ENCODE peak calls at places on chromosome X, in seven cellular contexts. One of them, this sample, is unnamed.

GRCh38 chrX:150525061-150525919 is 43.1 kb upstream of the MTM1 start:
- DNase-seq in neuronal stem cell: no peak
- DNase-seq in HepG2: no peak
- DNase-seq in choroid plexus epithelial cell: no peak
- DNase-seq in adipocyte: no peak
- DNase-seq in heart right ventricle: peak; percentile 56
- DNase-seq in ovary: no peak
- DNase-seq in this sample: no peak

GRCh38 chrX:15050395-15050794 is 177.2 kb downstream of the MOSPD2 start:
- DNase-seq in neuronal stem cell: no peak
- DNase-seq in HepG2: no peak
- DNase-seq in choroid plexus epithelial cell: no peak
- DNase-seq in adipocyte: no peak
- DNase-seq in heart right ventricle: no peak
- DNase-seq in ovary: no peak
- DNase-seq in this sample: peak; percentile 16

GRCh38 chrX:114038358-114038757 is 545.5 kb upstream of the HTR2C start:
- DNase-seq in neuronal stem cell: no peak
- DNase-seq in HepG2: no peak
- DNase-seq in choroid plexus epithelial cell: no peak
- DNase-seq in adipocyte: no peak
- DNase-seq in heart right ventricle: no peak
- DNase-seq in ovary: no peak
- DNase-seq in this sample: no peak

GRCh38 chrX:73262991-73263390 is 48.3 kb upstream of the NAP1L2 start:
- DNase-seq in neuronal stem cell: no peak
- DNase-seq in HepG2: peak; percentile 7
- DNase-seq in choroid plexus epithelial cell: peak; percentile 4
- DNase-seq in adipocyte: peak; percentile 10
- DNase-seq in heart right ventricle: no peak
- DNase-seq in ovary: no peak
- DNase-seq in this sample: peak; percentile 1

GRCh38 chrX:102959471-102959870 is 22.4 kb downstream of the RAB40AL start:
- DNase-seq in neuronal stem cell: no peak
- DNase-seq in HepG2: no peak
- DNase-seq in choroid plexus epithelial cell: peak; percentile 14
- DNase-seq in adipocyte: peak; percentile 80
- DNase-seq in heart right ventricle: no peak
- DNase-seq in ovary: no peak
- DNase-seq in this sample: no peak

GRCh38 chrX:112341598-112341997 is 259.0 kb upstream of the TRPC5 start:
- DNase-seq in neuronal stem cell: no peak
- DNase-seq in HepG2: no peak
- DNase-seq in choroid plexus epithelial cell: no peak
- DNase-seq in adipocyte: peak; percentile 22
- DNase-seq in heart right ventricle: no peak
- DNase-seq in ovary: no peak
- DNase-seq in this sample: no peak

GRCh38 chrX:65772842-65773241 is 105.4 kb downstream of the MSN start:
- DNase-seq in neuronal stem cell: no peak
- DNase-seq in HepG2: no peak
- DNase-seq in choroid plexus epithelial cell: no peak
- DNase-seq in adipocyte: no peak
- DNase-seq in heart right ventricle: no peak
- DNase-seq in ovary: no peak
- DNase-seq in this sample: no peak

GRCh38 chrX:102154218-102154860 is 1.4 kb downstream of the BEX5 start:
- DNase-seq in neuronal stem cell: no peak
- DNase-seq in HepG2: no peak
- DNase-seq in choroid plexus epithelial cell: no peak
- DNase-seq in adipocyte: no peak
- DNase-seq in heart right ventricle: no peak
- DNase-seq in ovary: no peak
- DNase-seq in this sample: no peak

GRCh38 chrX:123817288-123817894 is 42.5 kb upstream of the XIAP start:
- DNase-seq in neuronal stem cell: no peak
- DNase-seq in HepG2: no peak
- DNase-seq in choroid plexus epithelial cell: no peak
- DNase-seq in adipocyte: no peak
- DNase-seq in heart right ventricle: no peak
- DNase-seq in ovary: no peak
- DNase-seq in this sample: no peak

GRCh38 chrX:123884809-123885408 is 25.1 kb downstream of the XIAP start:
- DNase-seq in neuronal stem cell: peak; percentile 5
- DNase-seq in HepG2: peak; percentile 31
- DNase-seq in choroid plexus epithelial cell: peak; percentile 70
- DNase-seq in adipocyte: peak; percentile 77
- DNase-seq in heart right ventricle: no peak
- DNase-seq in ovary: peak; percentile 24
- DNase-seq in this sample: peak; percentile 66

GRCh38 chrX:140980271-140980670 is 22.1 kb upstream of the SPANXB1 start:
- DNase-seq in neuronal stem cell: no peak
- DNase-seq in HepG2: no peak
- DNase-seq in choroid plexus epithelial cell: no peak
- DNase-seq in adipocyte: no peak
- DNase-seq in heart right ventricle: no peak
- DNase-seq in ovary: no peak
- DNase-seq in this sample: no peak

GRCh38 chrX:24694825-24695224 is 1.1 kb downstream of the POLA1 start:
- DNase-seq in neuronal stem cell: no peak
- DNase-seq in HepG2: no peak
- DNase-seq in choroid plexus epithelial cell: no peak
- DNase-seq in adipocyte: no peak
- DNase-seq in heart right ventricle: no peak
- DNase-seq in ovary: no peak
- DNase-seq in this sample: no peak

GRCh38 chrX:124476562-124476961 is 130.2 kb downstream of the SH2D1A start:
- DNase-seq in neuronal stem cell: no peak
- DNase-seq in HepG2: no peak
- DNase-seq in choroid plexus epithelial cell: no peak
- DNase-seq in adipocyte: no peak
- DNase-seq in heart right ventricle: no peak
- DNase-seq in ovary: no peak
- DNase-seq in this sample: no peak

GRCh38 chrX:47562615-47563243 is 1.7 kb downstream of the ARAF start:
- DNase-seq in neuronal stem cell: no peak
- DNase-seq in HepG2: no peak
- DNase-seq in choroid plexus epithelial cell: peak; percentile 65
- DNase-seq in adipocyte: peak; percentile 48
- DNase-seq in heart right ventricle: no peak
- DNase-seq in ovary: no peak
- DNase-seq in this sample: peak; percentile 29

GRCh38 chrX:56281789-56282188 is 49.6 kb downstream of the KLF8 start:
- DNase-seq in neuronal stem cell: no peak
- DNase-seq in HepG2: peak; percentile 8
- DNase-seq in choroid plexus epithelial cell: peak; percentile 35
- DNase-seq in adipocyte: peak; percentile 48
- DNase-seq in heart right ventricle: no peak
- DNase-seq in ovary: no peak
- DNase-seq in this sample: peak; percentile 1

GRCh38 chrX:110310000-110310790 is 7.7 kb downstream of the AMMECR1 start:
- DNase-seq in neuronal stem cell: no peak
- DNase-seq in HepG2: no peak
- DNase-seq in choroid plexus epithelial cell: peak; percentile 32
- DNase-seq in adipocyte: peak; percentile 25
- DNase-seq in heart right ventricle: no peak
- DNase-seq in ovary: no peak
- DNase-seq in this sample: no peak

GRCh38 chrX:116499780-116500179 is 37.0 kb upstream of the CT83 start:
- DNase-seq in neuronal stem cell: no peak
- DNase-seq in HepG2: no peak
- DNase-seq in choroid plexus epithelial cell: peak; percentile 25
- DNase-seq in adipocyte: no peak
- DNase-seq in heart right ventricle: no peak
- DNase-seq in ovary: no peak
- DNase-seq in this sample: no peak

GRCh38 chrX:97117572-97117971 is 233.9 kb downstream of the RPA4 start:
- DNase-seq in neuronal stem cell: no peak
- DNase-seq in HepG2: no peak
- DNase-seq in choroid plexus epithelial cell: no peak
- DNase-seq in adipocyte: no peak
- DNase-seq in heart right ventricle: no peak
- DNase-seq in ovary: no peak
- DNase-seq in this sample: no peak

GRCh38 chrX:110432831-110433230 is 74.2 kb downstream of the RTL9 start:
- DNase-seq in neuronal stem cell: no peak
- DNase-seq in HepG2: no peak
- DNase-seq in choroid plexus epithelial cell: no peak
- DNase-seq in adipocyte: no peak
- DNase-seq in heart right ventricle: no peak
- DNase-seq in ovary: no peak
- DNase-seq in this sample: no peak

GRCh38 chrX:118498755-118499154 is 3.1 kb downstream of the DOCK11 start:
- DNase-seq in neuronal stem cell: no peak
- DNase-seq in HepG2: no peak
- DNase-seq in choroid plexus epithelial cell: no peak
- DNase-seq in adipocyte: no peak
- DNase-seq in heart right ventricle: no peak
- DNase-seq in ovary: no peak
- DNase-seq in this sample: no peak

GRCh38 chrX:50579955-50580354 is 109.3 kb upstream of the DGKK start:
- DNase-seq in neuronal stem cell: peak; percentile 37
- DNase-seq in HepG2: peak; percentile 68
- DNase-seq in choroid plexus epithelial cell: peak; percentile 78
- DNase-seq in adipocyte: peak; percentile 65
- DNase-seq in heart right ventricle: no peak
- DNase-seq in ovary: peak; percentile 20
- DNase-seq in this sample: peak; percentile 66

GRCh38 chrX:103773445-103773844 is 3.2 kb upstream of the PLP1 start:
- DNase-seq in neuronal stem cell: no peak
- DNase-seq in HepG2: no peak
- DNase-seq in choroid plexus epithelial cell: no peak
- DNase-seq in adipocyte: no peak
- DNase-seq in heart right ventricle: no peak
- DNase-seq in ovary: no peak
- DNase-seq in this sample: no peak

GRCh38 chrX:47936224-47936939 is 67.4 kb downstream of the ZNF182 start:
- DNase-seq in neuronal stem cell: no peak
- DNase-seq in HepG2: no peak
- DNase-seq in choroid plexus epithelial cell: no peak
- DNase-seq in adipocyte: no peak
- DNase-seq in heart right ventricle: no peak
- DNase-seq in ovary: no peak
- DNase-seq in this sample: no peak

DNA sequence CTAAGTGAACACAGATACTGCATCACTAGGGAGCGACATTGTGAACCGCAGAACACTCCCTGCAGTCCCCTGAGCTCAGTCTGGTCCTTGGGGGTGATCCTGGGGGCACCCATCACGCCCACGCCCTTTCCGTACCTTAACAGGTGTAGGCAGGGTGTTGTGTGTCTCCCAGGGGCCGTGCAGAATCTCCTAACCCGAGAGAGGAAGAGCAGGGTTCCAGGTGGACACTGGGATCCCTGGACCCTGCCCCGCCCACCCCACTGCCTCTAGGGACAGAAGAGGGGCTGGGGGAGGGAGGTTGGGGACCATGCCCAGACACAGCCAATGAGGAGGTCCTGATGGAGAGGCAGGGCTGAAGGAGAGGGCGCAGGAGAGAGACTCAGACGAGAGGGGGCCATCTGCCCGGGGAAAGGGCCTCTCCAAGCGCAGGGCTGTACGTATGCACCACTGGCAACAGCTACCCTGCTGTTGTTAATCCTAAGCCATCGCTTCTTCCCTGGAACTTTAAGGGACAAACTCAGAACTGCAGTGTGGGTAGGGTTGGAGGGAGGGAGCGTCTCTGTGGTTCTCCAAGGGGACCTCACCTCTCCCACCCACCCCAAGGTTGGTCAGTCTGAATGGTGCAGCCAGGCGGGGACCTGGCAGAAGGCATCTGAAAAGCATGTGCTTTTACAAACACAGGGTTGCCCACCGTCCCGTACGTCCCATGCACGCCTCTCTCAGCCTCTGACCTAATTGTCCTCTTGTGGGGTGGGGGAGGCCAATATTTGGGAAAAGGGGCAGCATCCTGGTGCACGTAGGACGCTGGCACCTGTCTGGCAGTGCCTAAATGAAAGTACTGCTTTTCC is 2.4 kb downstream of the P2RY8 start:
- DNase-seq in neuronal stem cell: no peak
- DNase-seq in HepG2: no peak
- DNase-seq in choroid plexus epithelial cell: no peak
- DNase-seq in adipocyte: no peak
- DNase-seq in heart right ventricle: no peak
- DNase-seq in ovary: no peak
- DNase-seq in this sample: no peak
- H3K4me3 ChIP-seq in neuronal stem cell: no peak overlapping the region
- H3K4me3 ChIP-seq in HepG2: no peak overlapping the region
- H3K4me3 ChIP-seq in choroid plexus epithelial cell: no peak overlapping the region
- H3K4me3 ChIP-seq in adipocyte: no peak overlapping the region
- H3K4me3 ChIP-seq in heart right ventricle: peak overlapping the region; percentile 63
- H3K4me3 ChIP-seq in ovary: no peak overlapping the region
- H3K4me3 ChIP-seq in this sample: no peak overlapping the region

DNA sequence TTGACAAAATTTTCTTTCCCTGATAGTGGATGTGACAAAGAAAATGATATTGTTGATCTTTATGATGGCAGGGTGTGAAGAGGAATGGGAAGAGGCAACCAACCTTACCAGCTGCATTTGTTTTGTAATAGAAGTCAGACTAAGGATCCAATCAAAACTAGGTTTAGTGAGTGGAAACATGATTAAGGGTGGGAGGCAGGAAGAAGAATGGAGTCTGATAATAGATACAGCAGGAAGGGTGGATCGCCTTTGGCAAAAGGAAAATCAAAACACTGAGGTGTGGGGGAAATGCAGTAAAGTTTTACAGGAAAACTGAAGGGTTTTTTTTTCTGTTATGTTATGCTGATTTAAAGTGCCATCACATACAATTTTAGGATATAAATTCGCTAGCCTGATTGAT is 3.4 kb downstream of the CLIC2 start:
- DNase-seq in neuronal stem cell: no peak
- DNase-seq in HepG2: no peak
- DNase-seq in choroid plexus epithelial cell: no peak
- DNase-seq in adipocyte: no peak
- DNase-seq in heart right ventricle: no peak
- DNase-seq in ovary: no peak
- DNase-seq in this sample: no peak
- H3K4me3 ChIP-seq in neuronal stem cell: no peak overlapping the region
- H3K4me3 ChIP-seq in HepG2: no peak overlapping the region
- H3K4me3 ChIP-seq in choroid plexus epithelial cell: no peak overlapping the region
- H3K4me3 ChIP-seq in adipocyte: no peak overlapping the region
- H3K4me3 ChIP-seq in heart right ventricle: peak overlapping the region; percentile 51
- H3K4me3 ChIP-seq in ovary: no peak overlapping the region
- H3K4me3 ChIP-seq in this sample: no peak overlapping the region

GRCh38 chrX:143757887-143758286 is 37.3 kb upstream of the SPANXN2 start:
- DNase-seq in neuronal stem cell: no peak
- DNase-seq in HepG2: no peak
- DNase-seq in choroid plexus epithelial cell: no peak
- DNase-seq in adipocyte: no peak
- DNase-seq in heart right ventricle: no peak
- DNase-seq in ovary: no peak
- DNase-seq in this sample: no peak
- H3K4me3 ChIP-seq in neuronal stem cell: peak overlapping the region; percentile 62
- H3K4me3 ChIP-seq in HepG2: no peak overlapping the region
- H3K4me3 ChIP-seq in choroid plexus epithelial cell: no peak overlapping the region
- H3K4me3 ChIP-seq in adipocyte: no peak overlapping the region
- H3K4me3 ChIP-seq in heart right ventricle: no peak overlapping the region
- H3K4me3 ChIP-seq in ovary: no peak overlapping the region
- H3K4me3 ChIP-seq in this sample: no peak overlapping the region

GRCh38 chrX:281166-281999 is at the start of gene PLCXD1:
- DNase-seq in neuronal stem cell: peak; percentile 73
- DNase-seq in HepG2: peak; percentile 85
- DNase-seq in choroid plexus epithelial cell: peak; percentile 69
- DNase-seq in adipocyte: no peak
- DNase-seq in heart right ventricle: no peak
- DNase-seq in ovary: no peak
- DNase-seq in this sample: peak; percentile 85
- H3K4me3 ChIP-seq in neuronal stem cell: peak within 1 kb of the TSS; percentile 56
- H3K4me3 ChIP-seq in HepG2: peak within 1 kb of the TSS; percentile 60
- H3K4me3 ChIP-seq in choroid plexus epithelial cell: peak within 1 kb of the TSS; percentile 54
- H3K4me3 ChIP-seq in adipocyte: no peak within 1 kb of the TSS
- H3K4me3 ChIP-seq in heart right ventricle: peak within 1 kb of the TSS; percentile 37
- H3K4me3 ChIP-seq in ovary: peak within 1 kb of the TSS; percentile 32
- H3K4me3 ChIP-seq in this sample: peak within 1 kb of the TSS; percentile 75

GRCh38 chrX:9745417-9746115 is 20.1 kb downstream of the GPR143 start:
- DNase-seq in neuronal stem cell: no peak
- DNase-seq in HepG2: no peak
- DNase-seq in choroid plexus epithelial cell: peak; percentile 20
- DNase-seq in adipocyte: no peak
- DNase-seq in heart right ventricle: no peak
- DNase-seq in ovary: no peak
- DNase-seq in this sample: no peak
- H3K4me3 ChIP-seq in neuronal stem cell: no peak overlapping the region
- H3K4me3 ChIP-seq in HepG2: no peak overlapping the region
- H3K4me3 ChIP-seq in choroid plexus epithelial cell: no peak overlapping the region
- H3K4me3 ChIP-seq in adipocyte: no peak overlapping the region
- H3K4me3 ChIP-seq in heart right ventricle: no peak overlapping the region
- H3K4me3 ChIP-seq in ovary: no peak overlapping the region
- H3K4me3 ChIP-seq in this sample: no peak overlapping the region

This sample was measured in A549.